ENCODE peak calls at places on chromosome 1, in ten cellular contexts. T is IMR-90, Z is adrenal gland, V is heart left ventricle, F is uterus, W is HCT116, S is right lobe of liver, R is tibial nerve, P is stomach, M is transverse colon. H is an unnamed sample.

GRCh38 chr1:211036701-211037494 is 97.0 kb downstream of the KCNH1 start:
- DNase-seq in T (peak; percentile 92), Z (no peak), V (no peak), F (no peak), W (peak; percentile 64), S (no peak), R (no peak), P (no peak), M (no peak), H (no peak)

GRCh38 chr1:975896-976683 is 5.8 kb downstream of the PERM1 start:
- DNase-seq in T (peak; percentile 36), Z (no peak), V (no peak), F (peak; percentile 70), W (peak; percentile 41), S (peak; percentile 67), R (no peak), P (peak; percentile 74), M (peak; percentile 67), H (peak; percentile 79)

GRCh38 chr1:41870076-41870562 is 48.6 kb downstream of the HIVEP3 start:
- DNase-seq in T (peak; percentile 82), Z (no peak), V (no peak), F (no peak), W (peak; percentile 77), S (no peak), R (no peak), P (no peak), M (no peak), H (no peak)

GRCh38 chr1:50348449-50349241 is 74.6 kb downstream of the DMRTA2 start:
- DNase-seq in T (peak; percentile 77), Z (peak; percentile 74), V (peak; percentile 38), F (peak; percentile 22), W (peak; percentile 48), S (no peak), R (no peak), P (peak; percentile 42), M (peak; percentile 40), H (peak; percentile 65)

GRCh38 chr1:196306421-196306820 is 301.8 kb downstream of the KCNT2 start:
- DNase-seq in T (no peak), Z (no peak), V (no peak), F (no peak), W (no peak), S (no peak), R (no peak), P (no peak), M (no peak), H (no peak)

GRCh38 chr1:170698711-170699275 is 34.9 kb downstream of the PRRX1 start:
- DNase-seq in T (peak; percentile 57), Z (no peak), V (no peak), F (no peak), W (no peak), S (no peak), R (no peak), P (no peak), M (no peak), H (no peak)

GRCh38 chr1:170732262-170732595 is 68.3 kb downstream of the PRRX1 start:
- DNase-seq in T (peak; percentile 60), Z (no peak), V (no peak), F (no peak), W (no peak), S (no peak), R (no peak), P (no peak), M (no peak), H (no peak)

GRCh38 chr1:36866168-36866814 is 168.0 kb downstream of the GRIK3 start:
- DNase-seq in T (no peak), Z (no peak), V (no peak), F (no peak), W (no peak), S (no peak), R (no peak), P (no peak), M (no peak), H (no peak)

GRCh38 chr1:223645903-223646302 is 19.6 kb downstream of the CAPN8 start:
- DNase-seq in T (no peak), Z (no peak), V (no peak), F (no peak), W (no peak), S (no peak), R (no peak), P (peak; percentile 63), M (peak; percentile 46), H (no peak)

DNA sequence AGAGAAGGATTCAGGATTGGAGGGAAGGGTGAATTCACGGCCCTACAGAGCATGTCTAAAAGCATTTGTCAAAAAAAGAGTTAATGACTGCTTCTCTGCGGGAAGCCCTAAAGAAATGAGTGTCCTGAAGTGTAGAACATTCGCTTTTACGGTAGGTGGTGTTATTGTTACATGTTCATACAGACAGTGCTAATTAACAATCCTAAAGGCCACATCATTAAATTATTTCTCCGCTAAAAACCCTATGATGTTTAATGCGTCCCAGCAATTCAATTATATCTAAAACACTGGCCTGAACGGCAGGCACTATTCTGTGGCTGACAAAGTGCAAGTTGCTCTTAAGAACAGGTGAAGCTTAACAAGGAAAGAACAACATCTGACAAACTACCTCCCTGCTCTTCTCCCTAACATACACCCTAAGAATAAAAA is 112.3 kb upstream of the NFIA start:
- DNase-seq in T (peak; percentile 23), Z (no peak), V (no peak), F (no peak), W (no peak), S (no peak), R (no peak), P (no peak), M (no peak), H (no peak)
- TF ChIP-seq CTCF in T (peak; percentile 48), Z (peak; percentile 41), V (peak; percentile 51), F (peak; percentile 52), W (peak; percentile 59), S (peak; percentile 41), R (peak; percentile 38), P (no peak), M (peak; percentile 38), H (peak; percentile 63)

GRCh38 chr1:45326627-45327591 is at the start of gene HPDL:
- DNase-seq in T (peak; percentile 27), Z (peak; percentile 56), V (peak; percentile 74), F (peak; percentile 70), W (no peak), S (peak; percentile 69), R (no peak), P (peak; percentile 66), M (peak; percentile 80), H (peak; percentile 46)
- TF ChIP-seq POLR2A in T (no peak), Z (no peak), V (no peak), F (no peak), W (no peak), S (no peak), R (no peak), P (no peak), M (peak; percentile 22), H (no peak)

DNA sequence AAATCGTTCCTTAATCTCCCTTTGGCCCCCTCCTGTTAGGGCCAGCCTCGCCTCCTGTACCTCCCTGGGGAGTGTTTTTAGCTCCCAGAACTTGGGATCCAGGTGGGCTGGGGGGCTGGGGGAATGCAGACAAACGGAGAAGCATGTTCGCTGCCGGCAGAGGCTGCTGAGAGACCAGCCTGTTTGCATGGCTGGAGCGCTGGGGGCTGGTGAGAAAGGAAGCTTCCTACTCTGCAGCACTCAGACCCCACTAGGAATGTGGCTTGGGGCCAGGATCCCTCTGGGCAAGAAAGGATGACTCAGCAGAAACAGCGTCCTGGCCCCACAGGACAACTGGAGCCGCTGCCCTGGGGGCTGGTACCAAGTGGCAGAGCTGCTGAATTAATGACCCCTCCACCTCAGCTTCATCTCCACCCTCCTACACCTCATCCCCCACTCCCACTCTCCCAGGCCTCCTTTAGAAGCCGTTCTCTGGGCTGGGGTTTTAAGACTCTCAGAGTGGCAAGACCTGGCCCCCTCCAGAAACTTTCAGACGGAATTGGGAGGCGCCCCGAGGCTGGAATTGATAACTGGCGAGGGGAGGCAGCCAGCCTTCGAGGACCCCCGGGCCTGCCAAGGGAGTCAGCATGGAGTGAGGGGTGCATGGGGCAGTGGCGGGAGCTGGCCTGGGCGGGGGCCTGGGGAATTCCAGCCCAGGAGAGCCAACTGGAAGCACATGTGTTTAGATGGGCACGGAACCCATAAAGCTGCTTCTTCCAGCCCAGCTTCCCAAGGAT is 28.5 kb upstream of the EPS8L3 start:
- DNase-seq in T (peak; percentile 93), Z (peak; percentile 62), V (peak; percentile 85), F (peak; percentile 71), W (no peak), S (peak; percentile 70), R (no peak), P (peak; percentile 64), M (peak; percentile 67), H (no peak)
- TF ChIP-seq CTCF in T (peak; percentile 70), Z (no peak), V (peak; percentile 34), F (no peak), W (no peak), S (peak; percentile 10), R (no peak), P (no peak), M (no peak), H (no peak)

GRCh38 chr1:17566892-17567291 is 27.4 kb downstream of the ARHGEF10L start:
- DNase-seq in T (no peak), Z (no peak), V (peak; percentile 54), F (no peak), W (no peak), S (peak; percentile 72), R (no peak), P (no peak), M (no peak), H (no peak)

GRCh38 chr1:17567582-17567981 is 28.1 kb downstream of the ARHGEF10L start:
- DNase-seq in T (peak; percentile 64), Z (peak; percentile 53), V (peak; percentile 51), F (peak; percentile 52), W (no peak), S (no peak), R (no peak), P (no peak), M (no peak), H (no peak)

GRCh38 chr1:17568014-17568413 is 28.5 kb downstream of the ARHGEF10L start:
- DNase-seq in T (no peak), Z (no peak), V (no peak), F (no peak), W (no peak), S (no peak), R (no peak), P (no peak), M (no peak), H (no peak)

GRCh38 chr1:17570228-17570627 is 30.7 kb downstream of the ARHGEF10L start:
- DNase-seq in T (no peak), Z (no peak), V (no peak), F (no peak), W (no peak), S (no peak), R (no peak), P (no peak), M (no peak), H (no peak)

DNA sequence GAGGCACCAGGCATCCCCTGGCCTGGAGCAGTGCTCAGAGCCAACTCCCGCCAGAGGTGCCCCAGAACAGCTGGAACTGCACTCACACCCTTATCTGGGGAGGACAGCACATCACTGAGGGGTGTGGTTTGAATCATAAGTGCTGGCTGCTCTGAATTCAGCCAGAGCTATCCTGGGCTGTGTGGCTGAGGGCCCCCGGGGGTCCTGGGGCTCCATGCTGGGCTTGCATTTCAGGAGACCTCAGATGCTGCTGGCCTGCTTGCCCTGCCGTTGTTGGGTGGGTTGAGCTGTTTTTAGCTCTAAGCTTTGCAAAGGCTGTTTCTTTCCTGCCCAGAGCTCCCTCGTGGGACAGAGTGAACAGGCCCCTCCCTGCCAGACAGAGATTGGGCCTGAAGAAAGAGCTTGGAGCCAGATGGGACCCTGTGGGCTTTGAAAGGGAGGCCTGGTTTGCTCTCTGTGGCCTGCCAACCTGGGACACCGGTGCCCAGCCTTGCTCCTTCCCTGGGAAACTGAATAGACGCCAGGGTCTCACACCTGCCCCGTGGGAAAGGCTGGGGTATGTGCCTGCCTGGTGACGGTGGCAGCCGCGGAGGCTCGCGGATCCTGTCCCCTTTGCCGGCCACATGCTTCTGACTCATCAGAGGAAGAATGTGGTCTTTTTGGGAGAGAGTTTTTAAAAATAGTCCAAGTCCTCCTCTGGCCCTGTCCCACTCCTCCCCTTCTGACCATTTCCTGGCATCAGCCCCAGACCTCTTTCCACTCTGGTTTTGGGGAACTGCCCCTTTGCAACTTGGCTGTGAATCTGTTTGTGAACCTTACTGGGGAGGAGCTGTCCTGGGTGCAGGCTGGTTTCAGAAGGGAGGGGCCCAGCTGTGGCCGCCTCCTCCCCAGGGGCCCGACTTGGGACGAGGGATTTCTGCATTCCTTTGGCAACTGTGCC is 30.0 kb downstream of the ARHGEF10L start:
- DNase-seq in T (peak; percentile 84), Z (peak; percentile 97), V (peak; percentile 90), F (peak; percentile 89), W (peak; percentile 58), S (no peak), R (peak; percentile 84), P (peak; percentile 70), M (peak; percentile 73), H (peak; percentile 83)
- TF ChIP-seq POLR2A in T (peak; percentile 24), Z (peak; percentile 58), V (peak; percentile 38), F (no peak), W (no peak), S (peak; percentile 13), R (peak; percentile 20), P (no peak), M (no peak), H (peak; percentile 15)